ENCODE peak calls at places on chromosomes 16 and 17, in four cellular contexts. Q, M, U and S are unnamed samples.

GRCh38 chr16:83137326-83137770 is 510.6 kb downstream of the CDH13 start:
- DNase-seq in M (peak; percentile 27), Q (peak; percentile 9), U (peak; percentile 5), S (no peak)

GRCh38 chr17:73437826-73438225 is 126.0 kb upstream of the CDC42EP4 start:
- DNase-seq in U (no peak), M (no peak), Q (no peak), S (no peak)

GRCh38 chr17:10226930-10227695 is 28.7 kb upstream of the GAS7 start:
- DNase-seq in Q (no peak), U (peak; percentile 55), M (peak; percentile 4), S (peak; percentile 79)

GRCh38 chr17:46974086-46974485 is 5.0 kb downstream of the RPRML start:
- DNase-seq in U (no peak), M (no peak), Q (no peak), S (no peak)

GRCh38 chr17:1785925-1786324 is 24.1 kb downstream of the SERPINF1 start:
- DNase-seq in M (no peak), U (no peak), Q (no peak), S (peak; percentile 68)

GRCh38 chr16:22189473-22190168 is 16.5 kb upstream of the EEF2K start:
- DNase-seq in U (no peak), Q (peak; percentile 60), M (no peak), S (peak; percentile 79)

GRCh38 chr17:7932483-7932891 is 481 bp downstream of the CNTROB start:
- DNase-seq in U (peak; percentile 51), Q (peak; percentile 36), M (peak; percentile 26), S (no peak)

GRCh38 chr16:13110124-13110796 is 208.9 kb downstream of the SHISA9 start:
- DNase-seq in M (peak; percentile 55), U (peak; percentile 54), Q (no peak), S (peak; percentile 56)

GRCh38 chr16:54932737-54933254 is 2.1 kb downstream of the IRX5 start:
- DNase-seq in U (no peak), M (no peak), Q (no peak), S (no peak)

GRCh38 chr17:59838196-59838911 is 54.4 kb downstream of the TUBD1 start:
- DNase-seq in U (peak; percentile 83), M (no peak), Q (no peak), S (no peak)

GRCh38 chr16:56192971-56193936 is 2.0 kb downstream of the GNAO1 start:
- DNase-seq in M (no peak), U (no peak), Q (no peak), S (no peak)

GRCh38 chr16:71351558-71351901 is 7.0 kb upstream of the CALB2 start:
- DNase-seq in Q (no peak), U (no peak), M (no peak), S (no peak)

GRCh38 chr16:64172652-64173051 is 949.2 kb downstream of the CDH11 start:
- DNase-seq in Q (no peak), M (no peak), U (no peak), S (no peak)

GRCh38 chr16:12317121-12317810 is 340.7 kb downstream of the SNX29 start:
- DNase-seq in Q (no peak), U (no peak), M (no peak), S (no peak)

GRCh38 chr17:27396941-27397340 is 59.3 kb upstream of the KSR1 start:
- DNase-seq in U (no peak), M (no peak), Q (no peak), S (no peak)

GRCh38 chr16:19027416-19027815 is 40.0 kb upstream of the COQ7 start:
- DNase-seq in M (no peak), Q (no peak), U (no peak), S (no peak)

GRCh38 chr17:14359251-14359939 is 58.5 kb downstream of the HS3ST3B1 start:
- DNase-seq in Q (no peak), U (no peak), M (no peak), S (no peak)

GRCh38 chr16:84220851-84221250 is 19.0 kb downstream of the KCNG4 start:
- DNase-seq in M (no peak), U (no peak), Q (no peak), S (no peak)

GRCh38 chr16:66207139-66207863 is 159.2 kb upstream of the CDH5 start:
- DNase-seq in U (no peak), Q (no peak), M (no peak), S (no peak)

GRCh38 chr17:45363498-45363897 is 46.7 kb upstream of the MAP3K14 start:
- DNase-seq in Q (no peak), M (no peak), U (no peak), S (peak; percentile 9)

GRCh38 chr17:36661688-36662087 is 60.3 kb downstream of the MRM1 start:
- DNase-seq in M (no peak), Q (no peak), U (no peak), S (no peak)

GRCh38 chr16:67661101-67661661 is 421 bp downstream of the PARD6A start:
- DNase-seq in Q (no peak), M (peak; percentile 20), U (peak; percentile 41), S (peak; percentile 80)

GRCh38 chr17:77441130-77441920 is 300.6 kb downstream of the SEC14L1 start:
- DNase-seq in Q (no peak), M (peak; percentile 70), U (no peak), S (no peak)
- H3K4me3 ChIP-seq in Q (no peak overlapping the region), M (no peak overlapping the region), U (no peak overlapping the region), S (no peak overlapping the region)

GRCh38 chr16:1021553-1022160 is 40.1 kb downstream of the SOX8 start:
- DNase-seq in U (no peak), M (no peak), Q (no peak), S (no peak)
- H3K9me3 ChIP-seq in U (no peaks in the 10 kb centered on the region), M (no peaks in the 10 kb centered on the region), Q (no peaks in the 10 kb centered on the region), S (no peaks in the 10 kb centered on the region)

DNA sequence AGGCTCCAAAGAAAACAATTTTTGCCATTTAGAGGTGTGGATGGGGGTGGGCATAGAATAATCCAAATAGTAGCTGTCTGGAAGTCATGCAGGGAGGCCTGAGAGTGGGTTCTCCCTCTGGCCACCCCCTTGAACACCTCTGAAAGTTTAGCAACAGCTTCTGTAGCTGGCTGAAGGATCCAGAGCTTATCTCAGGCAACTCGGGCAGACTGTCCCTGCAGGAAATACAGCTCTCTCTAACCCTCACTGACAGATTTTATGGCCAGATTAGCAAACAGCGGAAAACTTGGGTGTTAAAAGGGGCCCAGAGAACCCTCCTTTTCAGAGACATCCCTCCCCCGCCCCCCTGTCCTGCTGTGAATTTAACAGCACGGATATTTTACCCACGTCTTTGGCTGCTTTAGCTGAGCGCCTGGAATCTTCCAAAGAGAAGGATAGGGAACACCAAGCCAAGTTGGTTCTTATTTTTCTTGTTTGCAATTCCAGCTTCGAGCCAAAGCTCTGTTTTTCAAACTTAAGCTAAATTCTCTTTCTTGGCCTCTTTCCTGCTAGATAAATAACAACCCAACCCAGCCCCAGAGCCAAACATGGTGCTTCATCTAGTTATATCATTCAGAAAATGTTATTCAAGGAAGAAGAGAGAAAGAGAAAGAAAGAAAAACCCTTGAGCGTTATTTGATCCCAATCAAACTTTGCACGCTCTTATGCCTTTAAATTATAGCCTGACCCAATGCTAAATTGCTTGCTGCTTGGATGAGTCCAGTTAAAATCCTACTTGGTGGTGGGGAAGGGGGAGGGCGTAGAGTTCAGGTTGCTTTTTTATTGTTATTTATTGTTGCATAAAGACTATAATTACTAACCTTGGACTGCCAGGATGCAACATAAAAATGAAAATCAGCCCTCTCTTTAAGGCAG is 2.3 kb upstream of the HOXB2 start:
- DNase-seq in M (no peak), Q (no peak), U (no peak), S (no peak)
- H3K4me3 ChIP-seq in M (peak overlapping the region; percentile 0), Q (peak overlapping the region; percentile 17), U (no peak overlapping the region), S (no peak overlapping the region)

GRCh38 chr16:3401719-3402397 is 843 bp downstream of the ZNF174 start:
- DNase-seq in M (peak; percentile 42), U (peak; percentile 23), Q (no peak), S (no peak)
- H3K9me3 ChIP-seq in M (peaks cover 7% of the 10 kb centered on the region), U (peaks cover 67% of the 10 kb centered on the region), Q (peaks cover 3% of the 10 kb centered on the region), S (peaks cover 2% of the 10 kb centered on the region)

GRCh38 chr16:85475691-85476300 is 137.3 kb upstream of the GSE1 start:
- DNase-seq in M (no peak), U (no peak), Q (no peak), S (no peak)

GRCh38 chr16:85479972-85480726 is 133.0 kb upstream of the GSE1 start:
- DNase-seq in U (peak; percentile 67), Q (no peak), M (peak; percentile 89), S (no peak)

GRCh38 chr16:85476389-85476788 is 136.7 kb upstream of the GSE1 start:
- DNase-seq in U (no peak), M (no peak), Q (no peak), S (no peak)

GRCh38 chr16:85475233-85475632 is 137.9 kb upstream of the GSE1 start:
- DNase-seq in Q (no peak), U (no peak), M (no peak), S (no peak)

DNA sequence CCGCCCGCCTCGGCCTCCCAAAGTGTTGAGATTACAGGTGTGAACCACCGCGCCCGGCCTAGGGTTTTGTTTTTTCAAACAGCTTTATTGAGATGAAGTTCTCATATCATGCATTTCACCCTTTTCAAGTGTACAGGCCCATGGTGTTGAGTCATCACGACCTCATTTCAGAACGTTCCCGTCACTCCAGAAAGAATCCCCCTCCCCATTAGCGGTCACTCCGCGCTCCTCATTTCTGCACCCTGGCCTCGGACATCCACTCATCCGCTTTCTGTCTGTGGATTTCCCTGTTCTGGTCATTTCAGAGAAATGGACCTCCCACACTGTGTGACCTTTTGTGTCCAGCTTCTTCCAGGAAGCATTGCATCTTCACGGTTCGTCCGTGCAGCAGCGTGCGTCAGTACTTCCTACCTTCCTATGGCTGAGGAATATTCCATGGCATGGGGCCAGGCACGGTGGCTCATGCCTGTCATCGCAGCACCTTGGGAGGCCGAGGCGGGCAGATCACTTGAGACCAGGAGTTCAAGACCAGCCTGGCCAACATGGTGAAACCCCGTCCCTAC is 135.2 kb upstream of the GSE1 start:
- DNase-seq in U (no peak), M (no peak), Q (no peak), S (no peak)
- H3K4me3 ChIP-seq in U (no peak overlapping the region), M (no peak overlapping the region), Q (no peak overlapping the region), S (no peak overlapping the region)

DNA sequence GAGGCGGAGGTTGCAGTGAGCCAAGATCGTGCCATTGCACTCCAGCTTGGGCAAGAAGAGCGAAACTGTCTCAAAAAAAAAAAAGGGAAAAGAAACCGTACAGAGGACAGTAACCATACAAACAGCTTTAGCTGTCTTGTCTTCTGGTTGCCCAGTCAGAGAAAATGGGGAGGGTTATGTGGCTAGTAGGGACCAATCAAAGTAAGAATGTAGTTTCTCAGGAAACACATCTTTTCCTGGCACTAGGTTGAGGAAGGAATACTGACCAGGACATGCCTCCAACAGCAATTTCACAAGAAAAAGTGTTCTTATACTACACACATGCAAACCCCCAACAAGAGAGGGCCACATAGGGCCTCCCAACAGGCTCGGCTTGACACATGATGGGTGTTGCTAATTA is 2.1 kb downstream of the MIF4GD start:
- DNase-seq in U (no peak), Q (no peak), M (no peak), S (no peak)
- H3K9me3 ChIP-seq in U (no peaks in the 10 kb centered on the region), Q (no peaks in the 10 kb centered on the region), M (no peaks in the 10 kb centered on the region), S (no peaks in the 10 kb centered on the region)

DNA sequence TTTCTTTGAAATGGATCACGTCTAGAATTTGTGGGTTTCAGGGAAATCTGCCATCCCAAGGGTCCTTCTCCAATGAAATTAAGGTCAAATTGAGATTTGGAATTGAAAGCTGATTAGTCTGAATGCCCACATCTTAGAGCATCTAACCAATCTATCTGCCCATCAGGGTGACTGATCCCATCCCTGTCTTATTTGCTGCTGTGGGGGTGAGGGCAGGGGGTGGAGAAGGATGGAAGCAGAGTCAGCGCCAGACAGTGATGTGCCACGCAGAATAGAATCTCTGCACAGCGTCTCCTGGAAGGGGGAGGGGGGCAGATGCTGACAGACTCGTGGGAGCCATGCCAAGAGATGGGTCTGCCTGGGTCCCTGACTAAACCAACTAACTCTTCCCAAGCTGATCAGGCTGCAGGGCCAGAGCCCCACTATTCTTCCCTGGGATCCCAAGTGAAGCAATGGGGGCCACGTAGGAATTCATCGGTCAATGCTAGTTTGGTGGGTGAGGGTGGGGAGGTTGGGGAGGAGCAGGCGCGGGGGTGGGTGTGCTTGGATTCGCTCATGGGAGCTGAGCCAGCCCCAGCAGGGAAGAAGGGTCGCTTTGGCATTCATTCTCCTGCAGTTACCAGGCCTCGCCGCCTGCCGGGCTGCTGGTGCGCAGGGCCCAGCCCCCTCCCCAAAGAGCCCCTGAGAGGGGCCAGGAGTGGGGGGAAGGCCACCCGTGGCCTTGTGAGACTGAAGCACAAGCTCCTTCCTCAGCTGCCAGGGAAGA is 32.2 kb downstream of the CDK5RAP3 start:
- DNase-seq in U (no peak), Q (no peak), M (peak; percentile 76), S (no peak)
- H3K4me3 ChIP-seq in U (no peak overlapping the region), Q (no peak overlapping the region), M (peak overlapping the region; percentile 3), S (no peak overlapping the region)